ENCODE peak calls at places on chromosomes 12 and 14, in seven cellular contexts. D is coronary artery; G is breast epithelium; P is heart right ventricle; Z is fibroblast of lung; M is CD8-positive, alpha-beta T cell; J is H1. U is an unnamed sample.

GRCh38 chr14:67510836-67511235 is 22.3 kb upstream of the PLEKHH1 start:
- DNase-seq in J (no peak), D (no peak), M (no peak), G (no peak), P (no peak), Z (peak; percentile 11), U (no peak)

GRCh38 chr12:124387510-124387855 is 92.6 kb downstream of the RFLNA start:
- DNase-seq in G (no peak), J (no peak), D (no peak), P (peak; percentile 76), Z (no peak), M (no peak), U (no peak)

GRCh38 chr12:105742567-105742874 is 396.2 kb downstream of the NUAK1 start:
- DNase-seq in Z (no peak), J (no peak), P (no peak), M (no peak), D (no peak), G (no peak), U (no peak)

GRCh38 chr12:100544165-100544564 is 29.3 kb upstream of the GAS2L3 start:
- DNase-seq in M (no peak), Z (no peak), D (no peak), P (no peak), G (no peak), J (no peak), U (no peak)

GRCh38 chr12:118960161-118960560 is 21.2 kb upstream of the SRRM4 start:
- DNase-seq in Z (no peak), J (no peak), P (no peak), G (no peak), D (no peak), M (no peak), U (no peak)

GRCh38 chr12:79251356-79251755 is 386.8 kb downstream of the SYT1 start:
- DNase-seq in Z (peak; percentile 70), J (no peak), M (no peak), D (no peak), G (no peak), P (no peak), U (peak; percentile 31)

GRCh38 chr14:100825691-100826331 is at the start of gene MEG3:
- DNase-seq in Z (peak; percentile 77), J (no peak), D (no peak), P (peak; percentile 52), M (no peak), G (peak; percentile 21), U (no peak)

GRCh38 chr12:68960162-68960501 is 27.2 kb upstream of the CPM start:
- DNase-seq in J (no peak), M (no peak), P (no peak), Z (peak; percentile 67), G (no peak), D (no peak), U (peak; percentile 69)

GRCh38 chr12:25743679-25744078 is 190.6 kb upstream of the LMNTD1 start:
- DNase-seq in J (no peak), Z (no peak), G (no peak), D (no peak), P (no peak), M (no peak), U (no peak)

GRCh38 chr14:67892466-67893120 is 73.0 kb downstream of the RAD51B start:
- DNase-seq in Z (no peak), J (no peak), D (no peak), M (no peak), G (no peak), P (no peak), U (no peak)

GRCh38 chr12:113191236-113191635 is 5.7 kb downstream of the RITA1 start:
- DNase-seq in J (no peak), M (no peak), P (no peak), D (no peak), G (no peak), Z (no peak), U (no peak)

GRCh38 chr14:28780843-28781503 is 14.4 kb downstream of the FOXG1 start:
- DNase-seq in G (no peak), Z (peak; percentile 39), M (no peak), P (no peak), J (no peak), D (no peak), U (no peak)

GRCh38 chr12:124437621-124438414 is 129.6 kb downstream of the NCOR2 start:
- DNase-seq in P (no peak), G (no peak), Z (no peak), J (no peak), D (no peak), M (no peak), U (no peak)

GRCh38 chr12:48765753-48766162 is 23.1 kb downstream of the ADCY6 start:
- DNase-seq in D (no peak), J (no peak), P (no peak), G (no peak), Z (no peak), M (no peak), U (peak; percentile 81)

GRCh38 chr12:1870086-1870485 is 48.4 kb downstream of the CACNA2D4 start:
- DNase-seq in J (no peak), M (no peak), P (no peak), D (peak; percentile 28), Z (no peak), G (peak; percentile 7), U (no peak)

GRCh38 chr14:32077081-32078029 is at the start of gene ARHGAP5:
- DNase-seq in M (peak; percentile 7), G (peak; percentile 39), Z (peak; percentile 27), P (no peak), D (peak; percentile 80), J (no peak), U (peak; percentile 52)

GRCh38 chr12:30874455-30875313 is 51.9 kb upstream of the TSPAN11 start:
- DNase-seq in M (no peak), J (no peak), P (peak; percentile 15), D (no peak), G (no peak), Z (no peak), U (no peak)

GRCh38 chr12:16421806-16422205 is 74.4 kb downstream of the MGST1 start:
- DNase-seq in Z (peak; percentile 4), D (no peak), J (no peak), M (no peak), P (no peak), G (no peak), U (no peak)

GRCh38 chr12:54397157-54397556 is 12.6 kb upstream of the ZNF385A start:
- DNase-seq in D (no peak), G (no peak), M (no peak), P (no peak), J (no peak), Z (no peak), U (no peak)

GRCh38 chr12:48810817-48811453 is 7.4 kb upstream of the CACNB3 start:
- DNase-seq in P (no peak), G (no peak), M (no peak), J (no peak), D (no peak), Z (peak; percentile 94), U (peak; percentile 81)

GRCh38 chr12:2057041-2057792 is 4.4 kb downstream of the CACNA1C start:
- DNase-seq in M (peak; percentile 17), J (peak; percentile 73), P (peak; percentile 66), D (no peak), Z (peak; percentile 56), G (peak; percentile 36), U (peak; percentile 90)

GRCh38 chr14:40494483-40494882 is 1062.2 kb upstream of the FBXO33 start:
- DNase-seq in Z (no peak), J (no peak), D (no peak), M (no peak), P (no peak), G (no peak), U (no peak)

GRCh38 chr12:27429606-27430005 is 16.9 kb upstream of the SMCO2 start:
- DNase-seq in P (no peak), M (no peak), Z (no peak), G (no peak), D (no peak), J (no peak), U (no peak)

GRCh38 chr12:113239811-113240331 is 18.6 kb downstream of the TPCN1 start:
- DNase-seq in M (no peak), D (no peak), J (no peak), P (peak; percentile 59), G (no peak), Z (no peak), U (no peak)

GRCh38 chr12:59833408-59833807 is 237.6 kb downstream of the SLC16A7 start:
- DNase-seq in G (no peak), Z (no peak), D (no peak), P (no peak), J (no peak), M (no peak), U (peak; percentile 1)

GRCh38 chr12:19970116-19970515 is 398.2 kb upstream of the PDE3A start:
- DNase-seq in G (no peak), D (no peak), Z (peak; percentile 96), M (no peak), P (no peak), J (no peak), U (peak; percentile 70)
- H3K27ac ChIP-seq in G (no peak overlapping the region), D (no peak overlapping the region), Z (no peak overlapping the region), M (no peak overlapping the region), P (no peak overlapping the region), J (no peak overlapping the region), U (no peak overlapping the region)

GRCh38 chr12:93990832-93991748 is 157.3 kb upstream of the PLXNC1 start:
- DNase-seq in P (peak; percentile 41), G (no peak), Z (peak; percentile 64), J (peak; percentile 31), M (no peak), D (no peak), U (peak; percentile 46)
- TF ChIP-seq CTCF in P (peak; percentile 19), G (no peak), Z (peak; percentile 35), J (peak; percentile 63), M (no peak), D (no peak), U (peak; percentile 60)

DNA sequence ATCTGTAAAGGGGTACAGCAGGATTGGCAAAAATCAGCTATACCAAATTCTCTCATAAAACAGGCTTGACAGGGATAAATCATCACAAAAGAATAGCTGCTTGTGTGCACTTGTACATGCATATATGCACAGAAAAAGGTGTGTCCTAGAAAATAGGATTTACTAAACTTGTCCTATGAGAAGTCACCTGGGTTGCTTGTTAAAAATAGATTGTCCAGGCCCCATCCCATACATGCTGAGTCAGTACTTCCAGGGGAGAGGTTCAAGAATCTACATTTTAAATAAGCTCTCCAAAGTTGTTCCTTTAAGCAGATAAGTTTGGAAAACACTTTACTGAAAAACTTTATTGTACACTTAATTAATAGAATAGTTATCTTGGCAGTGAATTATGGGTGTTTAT is 123.1 kb downstream of the ANO6 start:
- DNase-seq in P (no peak), D (no peak), Z (no peak), G (no peak), J (no peak), M (no peak), U (no peak)
- H3K27ac ChIP-seq in P (peak overlapping the region; percentile 88), D (no peak overlapping the region), Z (no peak overlapping the region), G (no peak overlapping the region), J (no peak overlapping the region), M (no peak overlapping the region), U (peak overlapping the region; percentile 99)

DNA sequence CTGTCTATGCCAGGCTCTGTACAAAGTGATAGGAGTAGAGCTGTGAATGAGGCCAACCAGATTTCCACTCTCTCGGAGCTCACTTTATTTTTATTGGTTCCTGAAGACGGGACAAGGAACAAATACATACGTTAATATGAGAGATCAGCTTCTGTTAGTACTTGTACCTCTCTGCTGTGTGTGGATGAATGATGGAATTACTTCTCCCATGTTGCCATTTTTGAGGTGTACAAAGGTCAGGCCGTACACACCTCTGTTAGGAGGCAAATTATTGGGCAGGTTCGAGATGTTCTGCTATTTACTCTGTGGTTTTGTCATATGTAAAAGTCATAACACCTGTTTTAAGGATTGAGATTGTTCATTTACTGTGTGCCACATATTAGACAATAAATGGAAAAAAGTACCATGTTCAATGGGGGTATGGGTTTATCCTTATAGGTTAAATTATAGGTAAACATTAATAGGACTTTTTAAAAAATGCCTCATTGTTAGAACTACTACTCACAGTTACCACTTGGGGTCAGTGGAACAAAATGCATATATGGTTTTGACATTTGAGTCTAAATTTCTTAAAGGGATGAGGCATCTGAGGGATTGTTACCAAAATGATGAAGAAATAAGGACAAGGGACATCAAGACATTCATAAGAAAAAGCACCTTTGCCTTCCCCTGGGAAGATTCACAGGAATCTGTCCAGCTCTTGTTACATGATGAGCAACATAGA is 26.9 kb downstream of the WBP11 start:
- DNase-seq in D (no peak), Z (no peak), P (no peak), J (no peak), G (no peak), M (no peak), U (peak; percentile 57)
- TF ChIP-seq CTCF in D (no peak), Z (no peak), P (no peak), J (no peak), G (no peak), M (peak; percentile 30), U (peak; percentile 44)